ENCODE peak calls at places on chromosomes 6 and 20, in eight cellular contexts. F is HCT116, M is breast epithelium, S is vagina, I is suprapubic skin, R is sigmoid colon, H is prostate gland, C is GM12878. O is an unnamed sample.

GRCh38 chr6:3147914-3148757 is 9.2 kb downstream of the TUBB2A start:
- DNase-seq in F (no peak), M (no peak), S (no peak), I (no peak), R (no peak), H (no peak), C (no peak), O (no peak)

GRCh38 chr6:160306284-160306683 is 41.9 kb upstream of the SLC22A3 start:
- DNase-seq in F (no peak), M (no peak), S (no peak), I (no peak), R (peak; percentile 79), H (peak; percentile 28), C (no peak), O (no peak)

GRCh38 chr20:20743511-20744169 is 31.2 kb upstream of the RALGAPA2 start:
- DNase-seq in F (no peak), M (peak; percentile 21), S (no peak), I (peak; percentile 81), R (peak; percentile 89), H (peak; percentile 58), C (no peak), O (peak; percentile 57)

GRCh38 chr6:33428219-33428890 is 8.5 kb downstream of the SYNGAP1 start:
- DNase-seq in F (no peak), M (no peak), S (no peak), I (peak; percentile 74), R (no peak), H (no peak), C (no peak), O (no peak)

GRCh38 chr6:108795122-108795521 is 53.1 kb upstream of the ARMC2 start:
- DNase-seq in F (no peak), M (no peak), S (no peak), I (no peak), R (no peak), H (no peak), C (no peak), O (no peak)

GRCh38 chr20:49392745-49393144 is 89.7 kb downstream of the KCNB1 start:
- DNase-seq in F (no peak), M (no peak), S (no peak), I (no peak), R (no peak), H (no peak), C (no peak), O (no peak)

GRCh38 chr6:161218222-161218621 is 55.6 kb downstream of the AGPAT4 start:
- DNase-seq in F (no peak), M (no peak), S (no peak), I (no peak), R (no peak), H (no peak), C (no peak), O (no peak)

GRCh38 chr6:125019873-125020272 is 57.6 kb downstream of the RNF217 start:
- DNase-seq in F (no peak), M (no peak), S (no peak), I (no peak), R (no peak), H (no peak), C (no peak), O (no peak)

GRCh38 chr20:20207872-20208271 is 155.5 kb downstream of the CFAP61 start:
- DNase-seq in F (no peak), M (no peak), S (no peak), I (no peak), R (no peak), H (no peak), C (peak; percentile 21), O (no peak)

GRCh38 chr6:13044390-13044789 is 283.9 kb downstream of the TBC1D7 start:
- DNase-seq in F (peak; percentile 38), M (no peak), S (no peak), I (peak; percentile 85), R (no peak), H (no peak), C (no peak), O (no peak)

GRCh38 chr20:3164763-3165410 is 5.2 kb upstream of the FASTKD5 start:
- DNase-seq in F (no peak), M (no peak), S (no peak), I (no peak), R (peak; percentile 59), H (no peak), C (no peak), O (no peak)

GRCh38 chr20:12610871-12611270 is 397.9 kb upstream of the SPTLC3 start:
- DNase-seq in F (no peak), M (no peak), S (no peak), I (no peak), R (no peak), H (no peak), C (no peak), O (no peak)

GRCh38 chr6:121748376-121748775 is 312.9 kb downstream of the GJA1 start:
- DNase-seq in F (no peak), M (no peak), S (no peak), I (no peak), R (no peak), H (no peak), C (no peak), O (no peak)

GRCh38 chr20:23752481-23753193 is 1.9 kb upstream of the CST1 start:
- DNase-seq in F (no peak), M (no peak), S (peak; percentile 72), I (no peak), R (no peak), H (no peak), C (no peak), O (no peak)

GRCh38 chr6:22411408-22412105 is 114.7 kb upstream of the PRL start:
- DNase-seq in F (no peak), M (no peak), S (no peak), I (no peak), R (no peak), H (no peak), C (no peak), O (no peak)

GRCh38 chr6:257774-258173 is 34.5 kb upstream of the DUSP22 start:
- DNase-seq in F (no peak), M (no peak), S (no peak), I (no peak), R (no peak), H (no peak), C (no peak), O (no peak)

DNA sequence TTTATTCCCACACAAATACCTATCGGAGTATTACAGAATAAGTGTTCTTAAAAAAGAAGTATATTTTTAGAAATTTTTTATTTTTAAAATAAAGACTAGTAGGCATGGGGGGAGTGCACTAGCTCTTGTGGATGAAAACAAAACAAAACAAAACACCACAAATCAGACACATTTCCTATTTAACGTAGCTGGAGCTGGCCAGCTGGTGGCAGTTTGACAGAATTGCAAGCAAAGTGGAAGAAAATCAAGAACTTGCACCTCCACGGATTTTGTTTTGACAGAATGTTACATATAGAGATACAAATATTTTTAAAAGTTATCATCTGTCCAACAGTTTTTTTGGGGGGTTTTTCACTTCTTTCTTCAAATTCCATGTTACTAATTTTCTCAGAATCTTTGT is 63.6 kb upstream of the SNRPB2 start:
- DNase-seq in F (no peak), M (no peak), S (no peak), I (no peak), R (no peak), H (no peak), C (no peak), O (no peak)
- TF ChIP-seq CTCF in F (peak; percentile 35), M (no peak), S (no peak), I (no peak), R (no peak), H (no peak), C (no peak), O (no peak)

DNA sequence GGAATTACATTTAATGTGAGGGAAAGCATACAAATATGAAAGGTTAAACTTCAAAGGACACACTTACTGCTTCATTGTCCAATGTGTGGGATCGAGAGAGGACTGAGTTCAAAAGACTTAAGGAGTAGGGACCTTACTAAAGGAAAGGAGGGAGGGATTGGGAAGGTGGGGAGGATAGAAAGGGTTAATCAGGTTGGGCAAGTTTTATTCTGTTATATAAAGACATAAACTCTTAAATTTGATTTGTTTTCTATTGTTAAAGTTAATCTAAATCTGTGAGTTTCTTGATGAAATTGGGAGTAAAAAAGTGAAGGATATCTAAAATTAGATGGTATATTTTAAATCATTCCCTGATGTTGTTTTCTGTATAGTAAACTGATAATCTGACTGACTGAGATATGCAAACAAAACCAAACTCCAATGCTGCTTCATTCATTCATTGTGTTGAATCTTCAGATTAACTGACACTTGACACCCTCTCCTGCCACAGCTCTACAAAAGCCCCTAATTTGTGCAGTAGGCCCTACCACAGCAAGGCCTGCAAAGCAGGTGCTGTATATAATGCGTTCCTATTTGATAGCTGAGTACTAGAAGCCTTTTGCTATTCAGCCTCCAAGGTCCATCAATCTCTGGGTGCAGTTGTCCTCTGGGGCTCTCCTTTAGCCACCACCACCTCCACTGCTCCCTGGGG is 1.3 kb upstream of the UBE2J1 start:
- DNase-seq in F (no peak), M (no peak), S (no peak), I (no peak), R (no peak), H (no peak), C (no peak), O (no peak)
- H3K27ac ChIP-seq in F (no peak overlapping the region), M (peak overlapping the region; percentile 99), S (peak overlapping the region; percentile 96), I (no peak overlapping the region), R (no peak overlapping the region), H (peak overlapping the region; percentile 96), C (peak overlapping the region; percentile 97), O (no peak overlapping the region)

DNA sequence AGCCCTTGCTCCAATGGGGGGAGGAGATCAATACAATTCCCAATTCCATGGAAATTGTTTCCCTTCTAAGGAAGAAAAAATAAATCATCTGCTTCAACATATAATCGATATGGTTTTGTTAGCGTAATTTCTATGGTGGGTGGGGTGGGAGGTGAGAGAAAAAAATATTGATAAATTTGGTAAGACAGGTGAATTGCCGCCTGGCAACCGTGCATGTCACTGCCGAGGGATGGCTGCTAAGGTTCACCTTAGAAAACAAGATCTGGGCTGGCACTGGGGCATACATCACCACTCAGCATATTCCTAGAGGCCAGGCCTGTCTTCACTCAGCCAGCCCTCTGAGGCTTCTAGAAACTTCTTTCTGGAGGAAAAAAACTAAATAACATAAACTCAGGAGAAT is 104.1 kb downstream of the ZNF217 start:
- DNase-seq in F (no peak), M (no peak), S (no peak), I (no peak), R (no peak), H (no peak), C (no peak), O (no peak)
- TF ChIP-seq POLR2AphosphoS5 in F (no peak), M (no peak), S (no peak), I (no peak), R (no peak), H (no peak), C (no peak), O (no peak)

GRCh38 chr6:1893470-1894130 is 283.9 kb downstream of the FOXC1 start:
- DNase-seq in F (no peak), M (no peak), S (no peak), I (no peak), R (no peak), H (no peak), C (no peak), O (no peak)
- TF ChIP-seq CTCF in F (no peak), M (no peak), S (no peak), I (no peak), R (no peak), H (no peak), C (no peak), O (no peak)

DNA sequence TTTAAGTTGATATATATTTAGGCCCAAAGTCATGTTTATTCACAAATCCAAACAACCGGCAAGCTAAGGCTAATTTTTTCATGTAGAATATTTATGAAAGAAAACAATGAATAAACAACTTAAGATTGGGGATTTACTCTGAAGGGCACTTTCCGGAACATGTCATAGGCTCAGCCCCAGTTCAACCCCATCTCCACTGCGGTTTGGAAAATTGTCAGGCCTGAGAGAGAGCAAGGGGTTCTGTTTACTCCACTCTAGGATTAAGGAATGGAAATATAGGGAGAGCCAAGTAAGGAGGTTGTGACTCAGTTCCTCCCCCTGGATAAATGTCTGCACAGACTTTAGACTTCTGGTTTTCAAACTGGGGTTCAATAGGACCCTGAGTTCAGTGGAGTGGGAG is 18.2 kb downstream of the RPS6KA2 start:
- DNase-seq in F (no peak), M (no peak), S (peak; percentile 4), I (no peak), R (no peak), H (no peak), C (no peak), O (no peak)
- H3K27ac ChIP-seq in F (no peak overlapping the region), M (no peak overlapping the region), S (peak overlapping the region; percentile 17), I (no peak overlapping the region), R (peak overlapping the region; percentile 14), H (no peak overlapping the region), C (no peak overlapping the region), O (peak overlapping the region; percentile 70)

O was measured in stomach.